ENCODE peak calls at places on chromosomes 13 and 19, in four cellular contexts. L is foreskin fibroblast, Y is NCI-H2029 treated with DMSO at 0.1 percent for 48 hours, W is kidney epithelial cell. N is an unnamed sample.

GRCh38 chr13:113453962-113454361 is 674 bp upstream of the ADPRHL1 start:
- DNase-seq in L (peak), W (no peak), Y (no peak), N (no peak)

GRCh38 chr13:30796132-30796832 is 60.9 kb downstream of the ALOX5AP start:
- DNase-seq in Y (no peak), L (peak), W (peak), N (no peak)

GRCh38 chr13:78589206-78589605 is 14.1 kb downstream of the POU4F1 start:
- DNase-seq in W (no peak), L (peak), Y (no peak), N (no peak)

GRCh38 chr19:30371960-30372824 is at the start of gene ZNF536:
- DNase-seq in L (no peak), W (no peak), Y (no peak), N (no peak)

GRCh38 chr19:51687791-51688664 is 5.1 kb upstream of the SPACA6 start:
- DNase-seq in W (no peak), L (peak), Y (no peak), N (no peak)

GRCh38 chr13:60426075-60426474 is 29.1 kb downstream of the TDRD3 start:
- DNase-seq in Y (no peak), L (no peak), W (no peak), N (no peak)

GRCh38 chr13:41706189-41706588 is 248.8 kb downstream of the RGCC start:
- DNase-seq in Y (no peak), L (no peak), W (no peak), N (no peak)

GRCh38 chr13:27065582-27065981 is 106.0 kb downstream of the USP12 start:
- DNase-seq in Y (no peak), L (no peak), W (no peak), N (no peak)

GRCh38 chr13:98824376-98825160 is 72.1 kb upstream of the SLC15A1 start:
- DNase-seq in Y (no peak), L (peak), W (no peak), N (no peak)

GRCh38 chr19:17125728-17126677 is 50.4 kb downstream of the MYO9B start:
- DNase-seq in L (peak), Y (no peak), W (no peak), N (no peak)

GRCh38 chr19:48501961-48502719 is 9.5 kb downstream of the LMTK3 start:
- DNase-seq in Y (peak), L (no peak), W (peak), N (peak)

N was measured in LNCaP clone FGC.